ENCODE peak calls at places on chromosomes 5 and 9, in four cellular contexts. N, Q, D and O are unnamed samples.

GRCh38 chr5:14038341-14038959 is 94.0 kb upstream of the DNAH5 start:
- DNase-seq in D (peak), N (no peak), Q (no peak), O (no peak)

GRCh38 chr5:171139227-171139626 is 169.8 kb upstream of the TLX3 start:
- DNase-seq in D (no peak), Q (no peak), N (no peak), O (no peak)

GRCh38 chr9:98241357-98242104 is 13.9 kb downstream of the TBC1D2 start:
- DNase-seq in Q (no peak), N (no peak), D (no peak), O (no peak)

GRCh38 chr5:74501674-74502478 is 138.7 kb downstream of the ENC1 start:
- DNase-seq in N (no peak), Q (no peak), D (no peak), O (no peak)

GRCh38 chr9:19290103-19290502 is 59.6 kb downstream of the DENND4C start:
- DNase-seq in N (no peak), Q (no peak), D (no peak), O (no peak)

GRCh38 chr9:131669234-131670172 is 70.4 kb downstream of the RAPGEF1 start:
- DNase-seq in Q (no peak), D (no peak), N (no peak), O (no peak)

GRCh38 chr9:136138566-136138965 is 19.9 kb upstream of the TMEM250 start:
- DNase-seq in Q (no peak), N (peak), D (peak), O (peak)

GRCh38 chr9:35035851-35036701 is 36.3 kb downstream of the VCP start:
- DNase-seq in Q (peak), D (peak), N (peak), O (no peak)

GRCh38 chr5:159415301-159415937 is 85.1 kb upstream of the IL12B start:
- DNase-seq in Q (no peak), N (no peak), D (no peak), O (no peak)

GRCh38 chr9:18768951-18769622 is 263.9 kb downstream of the SAXO1 start:
- DNase-seq in N (no peak), D (no peak), Q (peak), O (no peak)

GRCh38 chr5:159891371-159891770 is 24.9 kb upstream of the ADRA1B start:
- DNase-seq in Q (no peak), N (no peak), D (no peak), O (no peak)

GRCh38 chr9:124066783-124067563 is 55.4 kb downstream of the LHX2 start:
- DNase-seq in Q (no peak), N (no peak), D (no peak), O (no peak)

GRCh38 chr5:84274585-84275468 is 109.9 kb downstream of the EDIL3 start:
- DNase-seq in Q (peak), N (no peak), D (peak), O (peak)

GRCh38 chr5:174837919-174838902 is 113.8 kb downstream of the MSX2 start:
- DNase-seq in Q (no peak), N (peak), D (peak), O (peak)

GRCh38 chr9:38334234-38334633 is 58.3 kb upstream of the ALDH1B1 start:
- DNase-seq in D (no peak), Q (no peak), N (no peak), O (no peak)

GRCh38 chr5:177457239-177458121 is 10.9 kb downstream of the PRR7 start:
- DNase-seq in D (peak), N (peak), Q (peak), O (peak)

DNA sequence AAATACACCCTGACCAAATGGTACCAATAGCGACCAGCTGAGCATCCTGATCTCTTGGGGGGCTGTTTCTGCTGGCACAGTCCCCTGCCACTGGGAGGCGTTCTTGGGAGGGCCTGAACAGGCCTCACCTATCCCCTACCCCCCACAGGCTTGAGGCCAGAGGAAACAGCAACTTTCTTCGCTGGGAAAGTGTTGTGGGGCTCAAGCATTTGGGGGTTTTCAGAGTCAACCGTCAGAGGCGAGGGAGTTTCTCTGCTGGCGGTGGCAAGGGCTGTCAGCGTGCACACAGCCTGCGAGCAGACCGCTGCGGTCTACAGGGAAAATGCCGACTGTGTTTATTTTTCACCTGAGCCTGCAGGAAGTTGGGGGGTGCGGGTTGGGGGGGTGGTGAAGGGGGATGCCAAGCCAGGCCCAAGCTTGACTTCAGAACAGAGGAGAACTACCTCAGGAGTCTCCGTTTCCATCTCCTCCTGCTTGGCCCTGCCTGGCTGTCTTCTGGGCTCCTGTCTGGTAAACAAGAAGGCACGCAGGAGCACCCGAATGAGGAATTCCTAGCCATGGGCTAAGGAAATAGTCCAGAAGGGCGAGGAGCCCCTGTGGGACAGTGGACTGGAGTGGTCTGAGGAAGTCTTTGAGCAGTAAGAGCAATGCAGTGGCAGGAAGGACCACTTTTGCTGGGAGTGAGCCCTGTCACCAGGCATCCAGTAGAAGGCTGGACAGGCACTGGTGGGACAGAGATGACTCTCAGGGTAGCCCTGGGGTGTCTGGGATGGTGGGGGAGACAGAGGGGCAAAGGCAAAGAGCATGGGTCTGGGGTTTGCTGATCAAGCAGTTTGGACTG is 18.1 kb downstream of the TCF7 start:
- DNase-seq in D (no peak), Q (peak), N (peak), O (no peak)
- TF ChIP-seq CTCF in D (no peak), Q (peak), N (peak), O (no peak)

DNA sequence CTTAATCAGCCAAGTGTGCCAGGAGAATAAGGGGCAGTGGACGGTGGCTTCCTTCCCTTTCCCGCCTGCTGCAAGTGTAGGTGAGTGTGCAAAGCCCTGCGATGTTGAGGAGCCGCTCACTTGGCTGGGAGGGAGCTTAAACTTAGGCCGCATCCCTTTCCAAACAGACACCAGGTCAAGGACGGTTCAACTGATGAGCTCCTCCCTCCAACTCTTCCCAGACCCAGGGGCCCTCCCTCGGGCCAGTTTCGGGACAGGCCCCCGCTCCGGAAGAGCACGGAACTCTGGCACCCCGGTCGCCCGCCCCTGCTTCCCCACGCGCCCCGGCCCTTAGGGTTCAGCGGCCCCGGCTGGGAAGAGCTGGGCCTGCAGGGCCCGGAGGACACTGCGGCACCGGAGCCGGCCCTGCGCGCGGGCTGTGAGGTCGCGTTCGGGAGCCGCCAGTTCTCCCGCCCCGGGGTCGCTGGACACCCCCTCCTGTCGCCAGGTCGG is 481 bp downstream of the MRPL36 start:
- DNase-seq in D (peak), N (no peak), Q (peak), O (peak)
- TF ChIP-seq CTCF in D (no peak), N (no peak), Q (no peak), O (no peak)

GRCh38 chr5:122076023-122076422 is 2.0 kb downstream of the LOX start:
- DNase-seq in Q (no peak), N (no peak), D (peak), O (no peak)
- TF ChIP-seq CTCF in Q (no peak), N (no peak), D (peak), O (no peak)

DNA sequence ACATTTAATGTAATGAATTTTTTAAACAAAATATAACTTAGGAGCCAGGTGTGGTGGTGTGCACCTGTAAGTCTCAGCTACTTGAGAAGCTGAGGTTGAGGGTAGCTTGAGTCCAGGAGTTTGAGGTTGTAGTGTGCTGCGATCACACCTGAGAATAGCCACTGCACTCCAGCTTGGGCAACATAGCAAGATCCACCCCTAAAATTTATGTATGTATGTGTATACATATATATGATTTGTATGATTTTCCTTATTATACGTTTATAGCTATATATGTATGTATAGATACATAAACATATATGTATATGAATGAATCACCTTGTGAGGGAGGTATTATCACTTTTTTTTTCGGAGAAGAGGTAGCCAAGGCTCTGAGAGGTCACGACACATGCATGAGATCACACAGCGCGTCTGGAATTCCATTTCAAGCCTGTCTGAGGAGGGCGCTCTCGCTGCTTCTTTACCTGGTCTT is 598 bp upstream of the CCNI2 start:
- DNase-seq in Q (no peak), D (no peak), N (no peak), O (no peak)
- TF ChIP-seq CTCF in Q (no peak), D (peak), N (peak), O (no peak)

DNA sequence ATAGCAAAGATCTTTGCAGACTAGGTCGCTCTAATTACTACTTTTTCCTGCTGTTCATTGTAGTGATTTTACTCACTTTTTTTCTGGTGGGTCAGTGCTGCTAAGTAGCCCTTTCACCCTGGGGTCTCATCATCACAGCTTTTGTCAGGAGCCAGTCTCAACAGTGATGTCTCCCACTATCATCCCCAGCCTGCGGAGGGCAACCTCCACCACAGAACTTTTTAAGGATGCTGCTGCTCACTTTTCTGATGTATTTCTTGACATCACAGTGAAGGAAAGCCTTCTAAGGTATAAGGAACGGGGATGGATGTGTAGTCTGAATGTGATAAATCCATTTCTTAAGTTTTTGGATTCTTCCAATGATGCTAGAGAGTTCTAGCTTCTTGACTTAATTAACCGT is 242.5 kb upstream of the RIOK2 start:
- DNase-seq in N (peak), D (peak), Q (no peak), O (peak)
- TF ChIP-seq CTCF in N (peak), D (peak), Q (peak), O (no peak)

GRCh38 chr9:113524460-113524859 is 60.9 kb downstream of the RGS3 start:
- DNase-seq in Q (no peak), D (no peak), N (no peak), O (no peak)

GRCh38 chr9:113523421-113524141 is 60.1 kb downstream of the RGS3 start:
- DNase-seq in N (no peak), Q (peak), D (no peak), O (no peak)

GRCh38 chr9:113526231-113526746 is 62.8 kb downstream of the RGS3 start:
- DNase-seq in N (no peak), Q (no peak), D (no peak), O (no peak)

GRCh38 chr9:113525831-113526230 is 62.3 kb downstream of the RGS3 start:
- DNase-seq in Q (no peak), D (no peak), N (no peak), O (no peak)

GRCh38 chr9:113525208-113525607 is 61.7 kb downstream of the RGS3 start:
- DNase-seq in N (no peak), D (no peak), Q (no peak), O (no peak)
- TF ChIP-seq CTCF in N (no peak), D (no peak), Q (no peak), O (no peak)

GRCh38 chr9:8486095-8486494 is 686.5 kb upstream of the DMAC1 start:
- DNase-seq in Q (no peak), N (peak), D (peak), O (peak)
- TF ChIP-seq CTCF in Q (no peak), N (peak), D (peak), O (peak)

GRCh38 chr9:130172858-130173461 is 756 bp downstream of the NCS1 start:
- DNase-seq in D (no peak), N (no peak), Q (no peak), O (no peak)
- TF ChIP-seq CTCF in D (no peak), N (no peak), Q (no peak), O (no peak)

GRCh38 chr5:131263648-131264452 is at the start of gene CDC42SE2:
- DNase-seq in Q (peak), N (peak), D (peak), O (peak)
- TF ChIP-seq CTCF in Q (no peak), N (no peak), D (no peak), O (no peak)